ENCODE peak calls at places on chromosomes 7 and 10, in five cellular contexts. H is mucosa of descending colon; Z is Right ventricle myocardium inferior; A is activated T-cell treated with anti-CD3 and anti-CD28 coated beads, Interleukin-2, amount 50 U/mL, for 4 hours; E is Right ventricle myocardium superior. B is an unnamed sample.

GRCh38 chr10:79149662-79150443 is 81.1 kb downstream of the ZMIZ1 start:
- ATAC-seq in H (peak; percentile 76), Z (peak; percentile 56), A (peak; percentile 73), E (peak; percentile 47), B (peak; percentile 64)

GRCh38 chr7:120064565-120064964 is 208.4 kb upstream of the KCND2 start:
- ATAC-seq in H (no peak), Z (no peak), A (no peak), E (no peak), B (peak; percentile 85)

GRCh38 chr10:127884501-127884900 is 8.2 kb downstream of the CLRN3 start:
- ATAC-seq in H (no peak), Z (no peak), A (no peak), E (no peak), B (no peak)

GRCh38 chr7:132124575-132124974 is 451.7 kb downstream of the PLXNA4 start:
- ATAC-seq in H (no peak), Z (no peak), A (no peak), E (no peak), B (no peak)

GRCh38 chr7:40230086-40230485 is 95.3 kb downstream of the SUGCT start:
- ATAC-seq in H (no peak), Z (no peak), A (no peak), E (no peak), B (no peak)

GRCh38 chr7:72268826-72269225 is 143.3 kb downstream of the CALN1 start:
- ATAC-seq in H (no peak), Z (no peak), A (no peak), E (no peak), B (no peak)

GRCh38 chr7:92717601-92717981 is 118.8 kb downstream of the CDK6 start:
- ATAC-seq in H (no peak), Z (no peak), A (no peak), E (no peak), B (no peak)

GRCh38 chr10:75000748-75001321 is 110.6 kb upstream of the SAMD8 start:
- ATAC-seq in H (no peak), Z (no peak), A (peak; percentile 69), E (no peak), B (no peak)

GRCh38 chr10:128494665-128495064 is 368.4 kb upstream of the MKI67 start:
- ATAC-seq in H (no peak), Z (no peak), A (no peak), E (no peak), B (no peak)

GRCh38 chr10:71805776-71806705 is 32.7 kb upstream of the VSIR start:
- ATAC-seq in H (peak; percentile 94), Z (peak; percentile 53), A (no peak), E (peak; percentile 66), B (no peak)

GRCh38 chr7:155405399-155406318 is 52.3 kb upstream of the EN2 start:
- ATAC-seq in H (no peak), Z (no peak), A (no peak), E (no peak), B (no peak)

GRCh38 chr10:112999102-112999501 is 49.1 kb downstream of the TCF7L2 start:
- ATAC-seq in H (no peak), Z (no peak), A (no peak), E (no peak), B (no peak)

GRCh38 chr10:5958077-5958476 is 19.3 kb downstream of the IL15RA start:
- ATAC-seq in H (no peak), Z (no peak), A (no peak), E (no peak), B (no peak)

GRCh38 chr7:48311464-48311863 is 140.2 kb downstream of the ABCA13 start:
- ATAC-seq in H (no peak), Z (no peak), A (no peak), E (no peak), B (no peak)

GRCh38 chr7:84658286-84658685 is 463.7 kb upstream of the SEMA3A start:
- ATAC-seq in H (no peak), Z (no peak), A (no peak), E (no peak), B (no peak)

GRCh38 chr10:111344804-111345203 is 268.0 kb downstream of the ADRA2A start:
- ATAC-seq in H (peak; percentile 25), Z (no peak), A (no peak), E (no peak), B (no peak)

GRCh38 chr7:158856883-158857668 is 718 bp downstream of the DYNC2I1 start:
- ATAC-seq in H (no peak), Z (peak; percentile 4), A (no peak), E (peak; percentile 28), B (no peak)

GRCh38 chr10:122624546-122624945 is 64.0 kb downstream of the DMBT1 start:
- ATAC-seq in H (no peak), Z (no peak), A (no peak), E (no peak), B (no peak)

GRCh38 chr7:2710901-2711551 is 23.0 kb downstream of the AMZ1 start:
- ATAC-seq in H (peak; percentile 19), Z (no peak), A (no peak), E (no peak), B (no peak)

GRCh38 chr10:126663880-126664279 is 6.6 kb downstream of the C10orf90 start:
- ATAC-seq in H (no peak), Z (peak; percentile 71), A (no peak), E (peak; percentile 67), B (no peak)

GRCh38 chr10:114523876-114524275 is 119.6 kb upstream of the AFAP1L2 start:
- ATAC-seq in H (no peak), Z (no peak), A (no peak), E (no peak), B (no peak)

GRCh38 chr7:108124820-108125219 is 5.3 kb downstream of the LAMB4 start:
- ATAC-seq in H (no peak), Z (no peak), A (no peak), E (no peak), B (no peak)

GRCh38 chr10:100509241-100509640 is 10.4 kb downstream of the SEC31B start:
- ATAC-seq in H (peak; percentile 45), Z (no peak), A (peak; percentile 23), E (no peak), B (no peak)

GRCh38 chr10:59310324-59310914 is 51.9 kb downstream of the FAM13C start:
- ATAC-seq in H (no peak), Z (peak; percentile 69), A (no peak), E (peak; percentile 54), B (no peak)

B was measured in gastroesophageal sphincter.